ENCODE peak calls at places on chromosomes 5 and 9, in ten cellular contexts. X is stomach, B is prostate gland, H is uterus, S is transverse colon, A is HCT116, D is sigmoid colon, N is A549, F is adrenal gland, W is heart left ventricle. O is an unnamed sample.

GRCh38 chr5:141897425-141897824 is 19.2 kb upstream of the PCDH1 start:
- DNase-seq in X (no peak), B (no peak), H (no peak), S (no peak), A (no peak), D (no peak), N (no peak), F (no peak), W (no peak), O (no peak)

GRCh38 chr5:98540056-98540455 is 233.4 kb upstream of the RGMB start:
- DNase-seq in X (no peak), B (no peak), H (no peak), S (no peak), A (no peak), D (no peak), N (no peak), F (no peak), W (no peak), O (no peak)

GRCh38 chr5:68134669-68135313 is 80.8 kb upstream of the PIK3R1 start:
- DNase-seq in X (no peak), B (peak; percentile 13), H (no peak), S (no peak), A (no peak), D (no peak), N (no peak), F (no peak), W (no peak), O (no peak)

GRCh38 chr9:134304306-134304705 is 21.9 kb upstream of the RXRA start:
- DNase-seq in X (no peak), B (no peak), H (no peak), S (no peak), A (no peak), D (peak; percentile 50), N (no peak), F (no peak), W (peak; percentile 56), O (no peak)

GRCh38 chr9:130866474-130866965 is 30.1 kb downstream of the QRFP start:
- DNase-seq in X (peak; percentile 82), B (peak; percentile 84), H (peak; percentile 69), S (peak; percentile 86), A (peak; percentile 92), D (peak; percentile 82), N (peak; percentile 79), F (peak; percentile 77), W (no peak), O (peak; percentile 88)

GRCh38 chr9:73081979-73082657 is 69.5 kb upstream of the ANXA1 start:
- DNase-seq in X (no peak), B (no peak), H (no peak), S (no peak), A (peak; percentile 41), D (no peak), N (peak; percentile 49), F (peak; percentile 26), W (no peak), O (peak; percentile 44)

GRCh38 chr5:93929146-93929545 is 187.7 kb upstream of the POU5F2 start:
- DNase-seq in X (no peak), B (no peak), H (no peak), S (no peak), A (no peak), D (no peak), N (no peak), F (no peak), W (no peak), O (no peak)

GRCh38 chr9:114691956-114692295 is 9.9 kb upstream of the TEX48 start:
- DNase-seq in X (no peak), B (no peak), H (no peak), S (no peak), A (no peak), D (no peak), N (no peak), F (no peak), W (no peak), O (no peak)

GRCh38 chr9:127973169-127974001 is 7.4 kb downstream of the EEIG1 start:
- DNase-seq in X (peak; percentile 86), B (no peak), H (no peak), S (peak; percentile 26), A (no peak), D (peak; percentile 71), N (no peak), F (peak; percentile 83), W (peak; percentile 67), O (no peak)

GRCh38 chr9:102514541-102514940 is 480.6 kb upstream of the CYLC2 start:
- DNase-seq in X (peak; percentile 50), B (peak; percentile 25), H (no peak), S (no peak), A (no peak), D (no peak), N (no peak), F (no peak), W (no peak), O (no peak)

GRCh38 chr9:95009459-95009858 is 283.0 kb downstream of the AOPEP start:
- DNase-seq in X (no peak), B (no peak), H (no peak), S (no peak), A (no peak), D (no peak), N (no peak), F (no peak), W (no peak), O (no peak)

GRCh38 chr5:160262665-160263064 is 33.4 kb downstream of the FABP6 start:
- DNase-seq in X (no peak), B (peak; percentile 11), H (no peak), S (peak; percentile 61), A (no peak), D (no peak), N (no peak), F (no peak), W (no peak), O (no peak)

GRCh38 chr5:79464695-79465332 is 49.1 kb downstream of the HOMER1 start:
- DNase-seq in X (no peak), B (no peak), H (no peak), S (no peak), A (peak; percentile 10), D (no peak), N (peak; percentile 44), F (no peak), W (no peak), O (no peak)

GRCh38 chr9:33165263-33166151 is 1.6 kb downstream of the B4GALT1 start:
- DNase-seq in X (peak; percentile 61), B (peak; percentile 43), H (peak; percentile 80), S (peak; percentile 71), A (no peak), D (peak; percentile 80), N (peak; percentile 73), F (peak; percentile 72), W (no peak), O (peak; percentile 74)
- TF ChIP-seq POLR2A in X (no peak), B (no peak), H (no peak), S (peak; percentile 56), A (no peak), D (no peak), N (no peak), F (peak; percentile 10), W (no peak), O (no peak)

DNA sequence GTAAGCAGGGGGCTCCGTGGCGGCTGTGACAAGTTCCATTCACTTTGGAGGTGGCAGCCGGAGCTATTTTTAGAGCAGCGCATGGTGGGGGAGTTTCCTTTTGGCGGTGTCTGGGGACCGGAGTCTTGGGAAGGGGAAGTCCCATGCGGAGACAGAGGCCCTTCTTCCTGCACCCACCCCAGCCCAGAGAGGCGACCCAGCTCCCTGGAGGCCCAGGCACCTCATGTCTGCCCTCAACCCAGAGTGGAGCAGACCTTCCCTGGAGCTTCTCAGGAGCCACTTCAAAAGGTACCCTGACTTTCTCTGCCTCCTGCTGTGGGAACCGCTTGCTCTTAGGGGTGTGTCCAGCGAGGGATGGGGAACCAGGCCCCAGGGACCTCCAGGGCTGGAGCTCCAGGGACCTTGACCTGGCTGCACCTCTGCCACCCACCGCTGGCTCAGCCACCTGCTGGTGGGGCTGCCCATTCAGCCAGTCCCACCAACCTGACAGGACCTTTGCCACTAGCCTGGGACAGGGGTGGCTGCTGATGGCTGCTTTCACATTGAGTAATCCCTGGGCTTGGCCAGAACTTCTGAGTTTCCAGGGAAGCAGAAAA is 34.1 kb downstream of the NEK6 start:
- DNase-seq in X (no peak), B (no peak), H (no peak), S (peak; percentile 51), A (no peak), D (no peak), N (no peak), F (no peak), W (peak; percentile 63), O (peak; percentile 63)
- H3K27ac ChIP-seq in X (peak overlapping the region; percentile 48), B (no peak overlapping the region), H (no peak overlapping the region), S (peak overlapping the region; percentile 38), A (no peak overlapping the region), D (peak overlapping the region; percentile 50), N (peak overlapping the region; percentile 42), F (no peak overlapping the region), W (peak overlapping the region; percentile 23), O (no peak overlapping the region)

GRCh38 chr9:103714992-103715391 is 379.1 kb upstream of the SMC2 start:
- DNase-seq in X (no peak), B (no peak), H (no peak), S (no peak), A (no peak), D (no peak), N (no peak), F (no peak), W (no peak), O (no peak)
- TF ChIP-seq CTCF in X (no peak), B (no peak), H (no peak), S (no peak), A (no peak), D (no peak), N (no peak), F (no peak), W (no peak), O (no peak)

GRCh38 chr9:33265211-33265885 is 499 bp downstream of the CHMP5 start:
- DNase-seq in X (no peak), B (no peak), H (no peak), S (peak; percentile 20), A (no peak), D (peak; percentile 72), N (no peak), F (peak; percentile 23), W (no peak), O (no peak)
- TF ChIP-seq POLR2A in X (no peak), B (no peak), H (no peak), S (no peak), A (no peak), D (no peak), N (no peak), F (no peak), W (no peak), O (no peak)

DNA sequence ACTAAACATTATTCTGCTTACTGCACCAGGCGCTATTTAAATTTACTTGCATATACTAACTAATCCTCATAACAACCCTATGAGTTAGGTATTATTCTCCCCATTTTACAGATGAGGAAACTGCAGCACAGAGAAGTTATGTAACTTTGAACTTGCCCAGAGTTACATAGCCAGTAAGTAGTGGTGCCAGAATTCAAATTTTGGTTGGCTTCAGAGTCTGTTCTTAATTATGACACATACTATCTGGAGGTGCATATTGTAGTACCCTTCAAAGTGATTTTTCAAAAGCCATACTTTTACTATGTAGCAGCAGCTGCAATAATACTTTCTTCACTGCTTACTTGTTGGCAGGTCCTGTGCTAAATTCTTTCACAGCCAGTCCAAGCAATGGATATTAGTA is 16.3 kb downstream of the MAN2A1 start:
- DNase-seq in X (no peak), B (no peak), H (no peak), S (no peak), A (no peak), D (no peak), N (no peak), F (no peak), W (no peak), O (no peak)
- H3K27ac ChIP-seq in X (no peak overlapping the region), B (no peak overlapping the region), H (no peak overlapping the region), S (no peak overlapping the region), A (no peak overlapping the region), D (no peak overlapping the region), N (no peak overlapping the region), F (no peak overlapping the region), W (no peak overlapping the region), O (no peak overlapping the region)

GRCh38 chr5:7842531-7842930 is 8.4 kb downstream of the CFAP90 start:
- DNase-seq in X (no peak), B (no peak), H (no peak), S (no peak), A (no peak), D (no peak), N (no peak), F (no peak), W (no peak), O (no peak)
- TF ChIP-seq CTCF in X (no peak), B (no peak), H (no peak), S (no peak), A (no peak), D (no peak), N (no peak), F (no peak), W (no peak), O (no peak)

O was measured in testis.